ENCODE peak calls at places on chromosomes 7 and 10, in nine cellular contexts. R is progenitor cell of endocrine pancreas, Y is AG20443, S is cerebellar nuclear complex, U is RWPE1, Q is Calu3, L is LHCN-M2, T is skeletal muscle cell, A is GM04504. W is an unnamed sample.
A peak's percentile ranks its signal among the peaks of the same experiment; 100 is the strongest.

GRCh38 chr7:7099584-7100014 is 82.7 kb upstream of the C1GALT1 start:
- DNase-seq in A (peak; percentile 84), Y (peak; percentile 81), Q (peak; percentile 94), U (peak; percentile 84), L (peak; percentile 100), R (peak; percentile 32), T (peak; percentile 89), S (no peak), W (peak; percentile 84)

GRCh38 chr10:22823109-22823508 is 104.7 kb upstream of the ARMC3 start:
- DNase-seq in Q (peak; percentile 64), T (peak; percentile 73), S (no peak), R (no peak), L (peak; percentile 90), Y (peak; percentile 68), A (peak; percentile 75), U (peak; percentile 77), W (no peak)

GRCh38 chr7:117164578-117164977 is 158.3 kb downstream of the WNT2 start:
- DNase-seq in Y (peak; percentile 68), U (peak; percentile 32), Q (no peak), L (peak; percentile 62), R (no peak), S (no peak), T (peak; percentile 68), A (peak; percentile 46), W (no peak)

GRCh38 chr10:944034-944831 is 12.7 kb upstream of the LARP4B start:
- DNase-seq in Y (peak; percentile 91), L (peak; percentile 49), A (peak; percentile 56), S (no peak), U (peak; percentile 19), Q (peak; percentile 32), T (peak; percentile 19), R (no peak), W (peak; percentile 58)

GRCh38 chr10:33661580-33662269 is 327.3 kb upstream of the NRP1 start:
- DNase-seq in A (peak; percentile 88), U (peak; percentile 57), S (no peak), T (peak; percentile 60), Q (peak; percentile 33), R (no peak), L (no peak), Y (peak; percentile 92), W (peak; percentile 61)

GRCh38 chr7:128430207-128430606 is 20.4 kb upstream of the IMPDH1 start:
- DNase-seq in T (no peak), Q (no peak), U (no peak), L (no peak), R (no peak), S (no peak), A (no peak), Y (no peak), W (no peak)

GRCh38 chr7:92108821-92109220 is 25.5 kb downstream of the CYP51A1 start:
- DNase-seq in T (no peak), Y (no peak), S (no peak), A (no peak), R (no peak), U (no peak), L (no peak), Q (no peak), W (no peak)

GRCh38 chr7:120407015-120407414 is 134.0 kb downstream of the KCND2 start:
- DNase-seq in U (peak; percentile 6), R (no peak), T (no peak), Y (no peak), A (no peak), S (no peak), Q (no peak), L (peak; percentile 4), W (no peak)

GRCh38 chr7:99324966-99325596 is 617 bp upstream of the ARPC1A start:
- DNase-seq in S (no peak), A (no peak), R (no peak), U (no peak), T (no peak), L (no peak), Q (no peak), Y (no peak), W (no peak)

GRCh38 chr10:12793106-12793505 is 208.4 kb downstream of the CCDC3 start:
- DNase-seq in Q (no peak), L (no peak), Y (no peak), U (no peak), S (no peak), A (no peak), T (no peak), R (no peak), W (no peak)

GRCh38 chr7:140230862-140231778 is 54.3 kb upstream of the KDM7A start:
- DNase-seq in S (no peak), A (no peak), T (no peak), Q (peak; percentile 50), R (peak; percentile 44), L (no peak), Y (peak; percentile 54), U (no peak), W (peak; percentile 64)

GRCh38 chr7:93551063-93551895 is 23.2 kb downstream of the CALCR start:
- DNase-seq in A (peak; percentile 6), Q (peak; percentile 21), L (peak; percentile 52), Y (peak; percentile 36), R (no peak), U (no peak), T (no peak), S (no peak), W (no peak)

GRCh38 chr7:37032258-37032601 is 307.9 kb upstream of the AOAH start:
- DNase-seq in Y (no peak), L (no peak), Q (peak; percentile 16), T (no peak), A (no peak), R (no peak), S (no peak), U (no peak), W (no peak)